ENCODE peak calls at places on chromosomes 3 and 15, in four cellular contexts. M is neuronal stem cell, Y is A549, P is PC-9. C is an unnamed sample.

GRCh38 chr3:72458365-72458764 is 389.9 kb downstream of the SHQ1 start:
- DNase-seq in M (no peak), Y (no peak), P (peak), C (no peak)

GRCh38 chr15:80893777-80894176 is 95.8 kb downstream of the MESD start:
- DNase-seq in P (no peak), Y (no peak), M (no peak), C (no peak)

GRCh38 chr3:135514064-135514455 is 451.5 kb upstream of the PPP2R3A start:
- DNase-seq in Y (no peak), P (no peak), M (no peak), C (no peak)

GRCh38 chr3:101069796-101070195 is 76.6 kb upstream of the ABI3BP start:
- DNase-seq in P (no peak), Y (no peak), M (no peak), C (no peak)

GRCh38 chr15:70066422-70066821 is 31.3 kb downstream of the TLE3 start:
- DNase-seq in M (no peak), P (no peak), Y (no peak), C (no peak)

GRCh38 chr3:110568246-110568645 is 503.4 kb upstream of the NECTIN3 start:
- DNase-seq in M (no peak), P (peak), Y (peak), C (no peak)

GRCh38 chr15:85725564-85725963 is 69.2 kb downstream of the KLHL25 start:
- DNase-seq in M (no peak), P (no peak), Y (no peak), C (no peak)

GRCh38 chr3:24704496-24704895 is 209.8 kb upstream of the THRB start:
- DNase-seq in Y (peak), M (no peak), P (peak), C (no peak)

GRCh38 chr3:43913036-43913435 is 222.3 kb downstream of the ABHD5 start:
- DNase-seq in P (no peak), M (no peak), Y (no peak), C (no peak)

GRCh38 chr3:182862159-182862860 is 69.0 kb downstream of the ATP11B start:
- DNase-seq in M (no peak), Y (no peak), P (no peak), C (no peak)

GRCh38 chr3:64634461-64634860 is 53.3 kb downstream of the ADAMTS9 start:
- DNase-seq in Y (no peak), P (no peak), M (no peak), C (no peak)

GRCh38 chr3:182487621-182488020 is 305.7 kb upstream of the ATP11B start:
- DNase-seq in M (no peak), Y (no peak), P (no peak), C (no peak)

DNA sequence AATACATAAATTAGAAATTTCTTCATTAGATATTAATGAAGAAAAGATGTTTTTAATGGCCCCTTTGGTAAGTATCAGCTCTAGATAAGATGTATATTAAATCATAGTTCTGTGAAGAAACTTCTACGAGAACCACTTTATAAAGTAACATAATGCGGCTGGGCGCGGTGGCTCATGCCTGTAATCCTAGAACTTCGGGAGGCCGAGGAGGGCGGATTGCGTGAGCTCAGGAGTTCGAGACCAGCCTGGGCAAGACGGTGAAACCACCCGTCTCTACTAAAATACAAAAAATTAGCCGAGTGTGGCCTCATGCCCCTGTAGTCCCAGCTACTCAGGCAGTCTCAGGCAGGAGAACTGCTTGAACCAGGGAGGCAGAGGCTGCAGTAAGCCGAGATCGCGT is 2.5 kb downstream of the KPNA1 start:
- DNase-seq in M (no peak), Y (no peak), P (no peak), C (no peak)
- H3K4me2 ChIP-seq in M (no peak), Y (peak), P (peak), C (peak)

GRCh38 chr15:45603881-45604280 is 16.7 kb downstream of the BLOC1S6 start:
- DNase-seq in P (no peak), M (no peak), Y (no peak), C (no peak)
- H3K4me2 ChIP-seq in P (no peak), M (no peak), Y (no peak), C (no peak)

DNA sequence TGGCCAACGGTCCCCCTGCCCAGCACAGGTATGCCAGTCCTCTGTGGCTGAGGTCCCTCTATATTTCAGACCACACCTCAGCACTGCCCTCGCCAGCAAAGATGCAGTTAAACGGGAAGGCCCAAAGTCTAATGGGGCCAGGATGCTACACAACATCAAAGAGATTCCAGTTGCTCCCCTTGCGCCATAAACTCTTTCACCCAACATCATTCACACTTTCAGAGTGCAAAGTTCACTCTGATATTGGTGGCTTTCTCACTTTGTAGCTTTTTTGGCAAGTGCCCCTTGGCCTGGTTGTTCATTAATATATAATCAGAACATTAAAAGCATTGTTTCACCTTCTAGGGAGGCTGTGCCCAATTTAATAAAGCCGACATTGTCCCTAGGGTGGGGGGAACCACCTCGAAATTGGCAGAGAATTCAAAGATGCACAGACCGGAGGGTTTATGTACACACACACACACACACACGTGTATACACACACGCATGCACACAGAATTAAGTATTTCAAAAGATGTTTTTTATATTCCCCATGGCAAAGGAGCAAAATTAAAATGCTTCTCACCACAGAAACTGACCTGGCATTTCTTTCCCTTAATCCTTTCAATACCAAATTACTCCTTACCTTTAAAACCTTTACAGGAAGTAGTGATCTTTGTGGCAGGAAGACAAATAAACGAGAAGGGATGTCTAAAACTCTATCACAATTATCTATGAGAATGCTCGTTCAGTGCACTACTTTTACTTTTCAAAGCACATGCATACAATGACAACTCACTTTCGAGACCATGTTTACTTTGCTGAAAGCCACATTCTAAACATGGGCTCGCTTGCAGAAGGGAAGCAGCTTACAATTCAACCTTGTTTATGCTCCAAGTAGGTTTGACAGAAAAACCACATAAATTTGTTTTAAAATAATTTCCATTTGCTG is 19.5 kb downstream of the LRIG1 start:
- DNase-seq in P (no peak), M (no peak), Y (no peak), C (no peak)
- H3K4me2 ChIP-seq in P (no peak), M (no peak), Y (peak), C (no peak)

DNA sequence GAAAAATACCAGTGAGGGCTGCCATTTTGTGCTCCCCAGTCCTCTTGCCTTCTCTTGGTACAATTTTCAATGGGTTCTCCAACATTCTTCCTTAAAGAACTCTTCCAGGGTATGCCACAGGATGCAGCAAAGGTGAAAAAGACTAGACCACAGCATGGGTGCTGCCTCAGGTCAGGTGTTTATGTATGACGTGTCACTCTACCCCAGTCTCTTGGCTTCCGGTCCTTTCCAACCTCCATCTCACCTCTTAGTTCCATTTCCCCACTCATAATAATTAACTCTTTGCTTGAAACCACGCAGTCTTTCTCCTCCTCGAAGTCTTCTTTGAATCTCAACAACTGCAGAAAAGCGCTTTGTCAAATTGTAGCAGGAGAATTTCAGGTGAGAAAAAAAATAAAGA is 104.7 kb upstream of the TBC1D5 start:
- DNase-seq in Y (no peak), P (no peak), M (no peak), C (no peak)
- H3K4me2 ChIP-seq in Y (no peak), P (no peak), M (no peak), C (no peak)

DNA sequence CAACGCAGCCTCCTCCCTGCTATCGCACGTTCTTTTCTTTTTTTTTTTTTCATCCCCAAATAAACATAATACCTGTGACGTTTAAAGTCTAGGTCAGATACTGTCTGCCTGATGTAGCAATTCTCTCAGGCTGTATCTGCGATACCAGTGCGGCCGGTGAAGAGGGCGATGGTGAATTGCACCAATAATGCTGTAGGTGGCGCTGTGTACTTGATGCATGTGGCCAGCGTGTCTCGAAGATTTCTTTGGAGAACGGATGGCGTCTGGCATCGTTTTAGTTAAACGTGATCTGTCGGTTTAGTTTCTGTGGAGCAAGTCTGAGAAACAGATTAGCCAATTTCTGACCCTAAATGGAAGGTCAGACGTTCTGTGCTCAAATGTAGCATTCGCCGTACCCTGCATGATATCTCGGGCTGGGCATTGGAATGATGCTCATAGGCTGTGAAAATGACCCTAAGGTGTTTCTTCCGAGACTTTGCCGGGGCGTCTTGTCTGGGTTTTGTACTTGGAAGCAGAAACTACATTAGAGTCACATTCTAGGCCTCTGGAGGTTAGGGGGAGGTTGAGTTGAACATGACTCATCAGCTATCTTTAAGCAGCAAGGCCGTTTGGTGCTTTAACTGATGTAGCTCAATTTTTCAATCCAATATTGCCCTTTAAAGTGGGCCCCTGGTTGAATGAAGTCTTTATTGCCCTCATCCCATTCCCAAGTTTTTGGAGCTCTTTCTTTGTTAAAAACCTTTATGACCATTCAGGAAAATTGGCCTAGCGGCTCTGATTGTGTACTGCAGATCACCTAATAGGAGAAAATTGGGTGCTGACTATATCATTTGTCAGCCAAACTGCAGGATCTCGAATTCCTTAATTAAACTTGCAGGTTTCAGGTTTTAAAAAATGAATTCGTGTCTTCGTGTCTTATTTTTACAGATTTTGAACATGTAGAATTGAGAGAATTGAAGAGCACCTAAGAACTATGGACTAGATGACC is 80.0 kb downstream of the SQOR start:
- DNase-seq in Y (peak), P (no peak), M (peak), C (peak)
- H3K4me2 ChIP-seq in Y (no peak), P (no peak), M (no peak), C (no peak)

GRCh38 chr3:116425126-116425525 is 20.2 kb downstream of the LSAMP start:
- DNase-seq in M (no peak), Y (no peak), P (no peak), C (no peak)

GRCh38 chr3:116426036-116426435 is 19.3 kb downstream of the LSAMP start:
- DNase-seq in M (no peak), Y (no peak), P (no peak), C (no peak)

GRCh38 chr3:116423365-116423764 is 21.9 kb downstream of the LSAMP start:
- DNase-seq in M (peak), P (no peak), Y (no peak), C (no peak)

GRCh38 chr3:116423945-116424344 is 21.3 kb downstream of the LSAMP start:
- DNase-seq in Y (no peak), P (no peak), M (no peak), C (no peak)
- H3K4me2 ChIP-seq in Y (no peak), P (no peak), M (no peak), C (no peak)

DNA sequence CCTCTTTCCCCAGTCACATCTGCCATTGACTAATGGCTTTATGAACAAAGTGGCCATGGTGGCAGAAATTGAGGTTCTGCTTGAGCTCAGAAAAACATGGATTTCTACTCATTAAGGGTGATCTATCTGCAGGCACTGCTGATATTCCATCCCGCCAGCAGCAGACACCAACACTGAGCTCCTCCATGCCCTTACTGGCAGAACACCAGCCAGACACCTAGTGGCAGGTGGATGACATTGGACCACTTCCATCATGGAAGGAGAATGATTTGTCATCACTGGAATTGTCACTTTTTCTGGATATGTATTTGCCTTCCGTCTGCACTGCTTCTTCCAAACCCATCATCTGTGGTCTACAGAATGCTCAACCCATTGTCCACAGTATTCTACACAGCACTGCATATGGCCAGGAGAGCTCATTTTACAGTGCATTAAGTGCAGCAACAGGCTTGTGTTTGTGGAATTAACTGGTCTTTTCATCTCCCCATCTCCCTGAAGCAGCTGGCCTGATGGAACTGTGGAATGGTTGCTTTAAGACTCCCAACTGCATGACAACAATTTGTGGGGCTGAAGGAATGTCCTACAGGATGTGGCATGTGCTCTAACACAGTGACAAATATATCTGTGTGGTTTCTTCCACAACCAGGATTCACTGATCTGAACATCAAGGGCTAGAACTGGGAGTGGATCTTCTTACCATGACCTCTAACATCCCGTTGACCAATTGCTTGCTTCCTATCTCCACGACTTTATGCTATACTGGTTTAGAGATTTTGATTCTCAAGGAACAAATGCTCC is 103.4 kb downstream of the WNT7A start:
- DNase-seq in P (no peak), Y (no peak), M (no peak), C (no peak)
- H3K4me2 ChIP-seq in P (no peak), Y (no peak), M (no peak), C (no peak)

DNA sequence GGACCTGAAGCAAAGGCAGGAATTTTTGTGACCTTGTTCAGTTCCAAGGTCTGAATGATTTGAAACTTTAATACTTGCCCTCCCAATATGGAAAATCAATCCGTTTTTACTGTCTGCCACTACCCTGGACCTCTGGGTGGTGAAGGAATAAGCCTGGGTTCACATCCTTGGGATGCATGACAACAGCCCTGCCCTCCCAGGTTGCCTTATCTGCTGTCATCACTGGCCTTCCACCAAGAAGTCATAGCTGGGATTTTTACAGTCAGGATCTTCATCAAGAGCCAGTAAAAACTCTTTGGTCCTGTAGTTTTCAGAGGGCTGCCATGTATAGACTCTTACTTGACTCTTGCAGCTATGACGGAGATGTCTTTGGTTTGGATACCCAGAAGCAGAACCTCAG is 128.6 kb downstream of the MYLK start:
- DNase-seq in Y (peak), M (no peak), P (no peak), C (no peak)
- H3K4me2 ChIP-seq in Y (peak), M (no peak), P (no peak), C (no peak)

GRCh38 chr15:78049691-78050440 is 27.6 kb downstream of the TBC1D2B start:
- DNase-seq in Y (no peak), P (no peak), M (no peak), C (peak)
- H3K4me2 ChIP-seq in Y (no peak), P (no peak), M (no peak), C (peak)